ENCODE peak calls at places on chromosomes 1 and 21, in five cellular contexts. K is adipocyte, E is GM13976, U is renal cortical epithelial cell, C is kidney tubule cell. A is an unnamed sample.
A peak's percentile ranks its signal among the peaks of the same experiment; 100 is the strongest.

GRCh38 chr1:26782521-26783212 is 5.1 kb upstream of the PIGV start:
- DNase-seq in U (no peak), K (no peak), E (no peak), C (peak; percentile 34), A (no peak)

GRCh38 chr1:9368356-9368755 is 75.7 kb downstream of the SPSB1 start:
- DNase-seq in C (no peak), K (no peak), E (no peak), U (no peak), A (no peak)

GRCh38 chr1:229114315-229114714 is 156.6 kb upstream of the RAB4A start:
- DNase-seq in K (no peak), C (peak; percentile 67), E (no peak), U (no peak), A (no peak)

GRCh38 chr1:167489581-167490340 is 28.6 kb downstream of the CD247 start:
- DNase-seq in C (no peak), E (no peak), K (no peak), U (no peak), A (no peak)

GRCh38 chr21:33047231-33047630 is 21.5 kb downstream of the OLIG2 start:
- DNase-seq in C (peak; percentile 48), K (no peak), U (peak; percentile 4), E (no peak), A (peak; percentile 50)

GRCh38 chr1:205538211-205538840 is 33.9 kb downstream of the CDK18 start:
- DNase-seq in E (no peak), C (no peak), K (peak; percentile 45), U (no peak), A (no peak)

GRCh38 chr1:39116116-39116607 is 88.3 kb upstream of the MACF1 start:
- DNase-seq in K (no peak), E (no peak), U (no peak), C (no peak), A (no peak)

GRCh38 chr1:205340674-205341073 is 16.0 kb downstream of the KLHDC8A start:
- DNase-seq in E (no peak), C (no peak), U (no peak), K (no peak), A (no peak)

GRCh38 chr21:43917515-43918384 is 52.7 kb downstream of the AGPAT3 start:
- DNase-seq in C (no peak), K (no peak), E (peak; percentile 70), U (no peak), A (no peak)

GRCh38 chr1:94821636-94822305 is 1.6 kb downstream of the SLC44A3 start:
- DNase-seq in K (no peak), U (peak; percentile 95), E (no peak), C (peak; percentile 82), A (no peak)

GRCh38 chr1:10737651-10738050 is 58.8 kb downstream of the CASZ1 start:
- DNase-seq in C (no peak), U (no peak), K (no peak), E (no peak), A (no peak)

GRCh38 chr1:205041998-205042910 is 758 bp upstream of the CNTN2 start:
- DNase-seq in U (no peak), K (no peak), E (no peak), C (no peak), A (no peak)

GRCh38 chr1:87926131-87926828 is 597.6 kb downstream of the LMO4 start:
- DNase-seq in E (no peak), U (no peak), K (no peak), C (no peak), A (peak; percentile 36)

GRCh38 chr1:212557739-212558664 is 50.6 kb upstream of the ATF3 start:
- DNase-seq in E (no peak), C (peak; percentile 27), K (peak; percentile 72), U (no peak), A (peak; percentile 20)

GRCh38 chr1:87715052-87715451 is 386.4 kb downstream of the LMO4 start:
- DNase-seq in U (no peak), E (no peak), C (no peak), K (no peak), A (peak; percentile 65)

GRCh38 chr1:185646202-185646683 is 87.9 kb upstream of the HMCN1 start:
- DNase-seq in U (peak; percentile 100), C (peak; percentile 99), K (peak; percentile 96), E (no peak), A (peak; percentile 100)